ENCODE peak calls at places on chromosome 15, in ten cellular contexts. R, J, Q, K, X, Y, S, M, Z and B are unnamed samples.

GRCh38 chr15:92917606-92918407 is 17.7 kb downstream of the CHD2 start:
- DNase-seq in Z (peak; percentile 94), M (peak; percentile 90), Y (peak; percentile 96), Q (peak; percentile 96), X (peak; percentile 88), S (peak; percentile 91), K (peak; percentile 94), J (peak; percentile 94), R (peak; percentile 99), B (peak; percentile 96)

GRCh38 chr15:43193710-43194109 is 8.5 kb downstream of the CCNDBP1 start:
- DNase-seq in R (no peak), J (no peak), Y (no peak), K (no peak), Q (no peak), M (no peak), X (no peak), S (no peak), Z (no peak), B (no peak)

GRCh38 chr15:90174140-90174891 is 26.8 kb upstream of the SEMA4B start:
- DNase-seq in X (no peak), R (peak; percentile 93), M (peak; percentile 89), Z (peak; percentile 88), K (peak; percentile 88), Q (peak; percentile 45), S (peak; percentile 10), J (peak; percentile 97), Y (peak; percentile 20), B (peak; percentile 46)

GRCh38 chr15:39242345-39242744 is 338.5 kb upstream of the THBS1 start:
- DNase-seq in X (no peak), Y (no peak), R (no peak), M (no peak), J (no peak), S (peak; percentile 95), K (no peak), Z (no peak), Q (peak; percentile 62), B (peak; percentile 85)

GRCh38 chr15:32123473-32123872 is 93.2 kb downstream of the CHRNA7 start:
- DNase-seq in J (no peak), K (no peak), Z (no peak), Y (no peak), S (no peak), X (no peak), R (no peak), M (no peak), Q (no peak), B (no peak)

GRCh38 chr15:100986158-100986896 is 67.2 kb downstream of the LRRK1 start:
- DNase-seq in X (no peak), R (no peak), Z (no peak), J (no peak), S (no peak), K (no peak), Q (no peak), M (no peak), Y (no peak), B (no peak)

GRCh38 chr15:63212050-63212973 is 22.9 kb downstream of the RAB8B start:
- DNase-seq in K (no peak), M (no peak), Q (peak; percentile 83), Z (no peak), J (no peak), X (no peak), S (peak; percentile 74), Y (no peak), R (no peak), B (peak; percentile 34)

GRCh38 chr15:54374184-54374947 is 396.1 kb downstream of the UNC13C start:
- DNase-seq in Z (no peak), Q (no peak), M (no peak), Y (no peak), X (peak; percentile 50), K (no peak), S (no peak), J (peak; percentile 58), R (no peak), B (no peak)

GRCh38 chr15:64738231-64739095 is 36.9 kb downstream of the RBPMS2 start:
- DNase-seq in M (no peak), J (no peak), K (no peak), Y (no peak), Q (no peak), S (no peak), R (no peak), Z (no peak), X (peak; percentile 71), B (no peak)

GRCh38 chr15:68481321-68481720 is 49.4 kb upstream of the ITGA11 start:
- DNase-seq in R (peak; percentile 31), J (no peak), M (no peak), Q (no peak), S (no peak), X (no peak), Y (no peak), Z (no peak), K (no peak), B (no peak)

GRCh38 chr15:92578096-92578835 is 77.3 kb downstream of the FAM174B start:
- DNase-seq in S (no peak), X (no peak), M (no peak), Q (no peak), Z (no peak), J (no peak), K (no peak), R (peak; percentile 63), Y (no peak), B (no peak)

DNA sequence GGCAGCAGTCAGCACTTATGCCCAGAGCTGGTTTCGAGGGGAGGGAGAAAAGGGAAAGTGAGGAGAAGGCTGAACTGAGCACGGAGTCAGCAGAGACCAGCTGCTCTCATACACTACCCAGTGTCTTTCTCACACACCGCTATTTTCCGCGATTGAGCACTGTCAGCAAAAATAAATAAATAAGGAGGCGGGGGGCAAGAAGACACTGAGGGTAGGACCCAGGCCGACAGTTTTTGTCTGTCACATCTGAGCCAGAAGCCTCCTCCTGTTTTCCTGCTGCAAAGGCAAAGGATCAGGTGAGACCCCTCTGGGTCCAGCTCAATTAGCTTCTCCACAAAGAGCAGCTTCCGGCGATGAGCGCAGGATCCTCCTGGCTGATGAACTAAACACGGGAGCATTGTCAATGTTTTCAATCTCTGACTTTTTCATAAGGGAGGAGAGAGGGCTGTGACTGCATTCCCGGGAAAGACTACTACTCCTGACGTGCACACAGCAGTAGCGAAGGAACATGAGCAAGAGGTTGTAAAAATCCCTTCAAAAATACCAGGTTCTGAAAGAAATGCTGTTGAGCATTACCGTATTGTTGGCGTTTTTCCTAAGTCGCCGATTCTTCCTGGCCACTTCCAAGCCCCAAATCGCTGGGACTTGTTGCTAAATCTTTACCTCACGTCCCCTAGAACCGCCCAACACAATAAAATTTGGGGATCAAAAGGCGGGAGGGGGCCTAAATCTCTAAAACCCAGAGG is 1.2 kb downstream of the FRMD5 start:
- DNase-seq in S (peak; percentile 56), M (no peak), Y (peak; percentile 27), Z (no peak), K (no peak), X (no peak), R (no peak), Q (peak; percentile 58), J (no peak), B (peak; percentile 37)
- H3K4me3 ChIP-seq in S (peak overlapping the region; percentile 59), M (peak overlapping the region; percentile 54), Y (peak overlapping the region; percentile 59), Z (no peak overlapping the region), K (peak overlapping the region; percentile 68), X (peak overlapping the region; percentile 45), R (no peak overlapping the region), Q (peak overlapping the region; percentile 57), J (peak overlapping the region; percentile 7), B (peak overlapping the region; percentile 77)

GRCh38 chr15:99385865-99386264 is 134.6 kb downstream of the LRRC28 start:
- DNase-seq in Y (peak; percentile 12), J (peak; percentile 85), R (no peak), K (peak; percentile 80), M (no peak), S (peak; percentile 68), X (no peak), Z (no peak), Q (peak; percentile 48), B (peak; percentile 58)
- TF ChIP-seq CTCF in Y (no peak), J (peak; percentile 17), R (no peak), K (no peak), M (no peak), S (no peak), X (no peak), Z (no peak), Q (no peak), B (no peak)

GRCh38 chr15:60479361-60479684 is 381 bp upstream of the ICE2 start:
- DNase-seq in S (no peak), R (no peak), Q (no peak), J (no peak), K (no peak), X (no peak), Z (no peak), Y (no peak), M (no peak), B (no peak)

GRCh38 chr15:60477991-60478632 is 830 bp downstream of the ICE2 start:
- DNase-seq in S (peak; percentile 62), K (no peak), Y (peak; percentile 47), R (no peak), X (no peak), J (no peak), M (no peak), Q (peak; percentile 35), Z (no peak), B (peak; percentile 50)

GRCh38 chr15:60478633-60479360 is at the start of gene ICE2:
- DNase-seq in J (peak; percentile 99), Y (peak; percentile 96), Q (peak; percentile 95), K (peak; percentile 98), Z (peak; percentile 96), S (peak; percentile 96), M (peak; percentile 99), R (peak; percentile 99), X (peak; percentile 99), B (peak; percentile 96)

GRCh38 chr15:60476713-60477112 is 2.2 kb downstream of the ICE2 start:
- DNase-seq in J (no peak), R (no peak), Q (peak; percentile 41), K (no peak), S (peak; percentile 82), M (no peak), Y (no peak), Z (no peak), X (no peak), B (peak; percentile 50)

GRCh38 chr15:60477164-60477563 is 1.8 kb downstream of the ICE2 start:
- DNase-seq in Z (no peak), X (no peak), M (no peak), S (peak; percentile 12), R (no peak), Q (no peak), J (no peak), K (no peak), Y (no peak), B (no peak)
- H3K4me3 ChIP-seq in Z (no peak overlapping the region), X (no peak overlapping the region), M (no peak overlapping the region), S (peak overlapping the region; percentile 85), R (no peak overlapping the region), Q (peak overlapping the region; percentile 79), J (no peak overlapping the region), K (peak overlapping the region; percentile 89), Y (peak overlapping the region; percentile 50), B (no peak overlapping the region)

DNA sequence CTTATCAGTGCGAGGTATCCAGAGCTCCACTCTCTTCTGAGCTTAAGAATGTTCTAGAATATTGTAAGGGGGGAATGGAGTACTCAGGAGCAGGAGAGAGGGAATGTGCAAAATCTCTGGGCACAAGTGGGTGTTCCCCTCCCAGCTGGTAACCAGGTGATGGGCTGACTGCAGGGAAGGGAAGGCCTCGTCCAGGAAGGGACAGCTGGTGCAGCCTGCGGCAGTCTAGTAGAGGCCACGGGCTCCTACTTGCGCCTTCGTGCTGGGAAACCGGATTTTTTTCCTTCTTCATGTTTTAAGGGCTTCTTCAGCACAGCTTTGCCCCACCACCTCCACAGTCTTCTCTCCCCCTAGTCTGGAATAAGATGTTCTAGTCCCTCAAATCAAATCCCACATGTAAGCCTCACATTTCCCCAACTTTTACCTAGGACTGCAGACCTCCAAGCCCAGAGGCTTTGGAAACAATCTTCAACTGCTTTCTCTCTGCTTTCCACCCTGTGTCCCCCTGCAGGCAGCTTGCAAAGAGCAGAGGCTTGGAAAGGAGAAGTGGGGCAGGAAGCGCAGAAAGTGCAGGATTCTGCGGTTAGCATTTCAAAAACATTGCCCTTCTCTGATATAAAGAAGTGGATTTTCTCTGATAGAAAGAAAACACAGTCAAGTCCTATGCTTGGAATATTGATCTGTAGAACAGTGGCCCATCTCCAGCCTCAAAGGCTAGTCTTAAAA is 11.9 kb upstream of the CGNL1 start:
- DNase-seq in S (peak; percentile 34), Z (no peak), K (no peak), X (no peak), J (no peak), M (no peak), R (no peak), Q (peak; percentile 29), Y (peak; percentile 47), B (peak; percentile 39)
- TF ChIP-seq CTCF in S (peak; percentile 49), Z (no peak), K (no peak), X (no peak), J (no peak), M (peak; percentile 9), R (no peak), Q (peak; percentile 54), Y (peak; percentile 60), B (peak; percentile 64)